ENCODE peak calls at places on chromosomes 7 and 10, in four cellular contexts. C is K562, Q is HepG2, B is IMR-90. W is an unnamed sample.

GRCh38 chr10:29798876-29799690 is 164.3 kb upstream of the SVIL start:
- DNase-seq in C (no peak), Q (no peak), B (no peak), W (no peak)

GRCh38 chr7:151727579-151728285 is 149.2 kb downstream of the PRKAG2 start:
- DNase-seq in C (peak; percentile 71), Q (no peak), B (peak; percentile 97), W (peak; percentile 91)

GRCh38 chr7:34849163-34849960 is 187.9 kb downstream of the DPY19L1 start:
- DNase-seq in C (no peak), Q (peak; percentile 6), B (no peak), W (peak; percentile 31)

GRCh38 chr7:90613088-90613498 is 17.0 kb downstream of the CDK14 start:
- DNase-seq in C (no peak), Q (no peak), B (peak; percentile 43), W (no peak)

GRCh38 chr7:47383064-47383463 is 198.8 kb downstream of the TNS3 start:
- DNase-seq in C (no peak), Q (no peak), B (peak; percentile 65), W (no peak)

GRCh38 chr10:101766753-101767599 is 8.9 kb downstream of the FGF8 start:
- DNase-seq in C (no peak), Q (no peak), B (no peak), W (no peak)

GRCh38 chr7:95470452-95470851 is 15.3 kb upstream of the ASB4 start:
- DNase-seq in C (no peak), Q (peak; percentile 82), B (peak; percentile 16), W (peak; percentile 83)

GRCh38 chr10:108913300-108913699 is 1010.0 kb downstream of the XPNPEP1 start:
- DNase-seq in C (no peak), Q (no peak), B (no peak), W (no peak)

GRCh38 chr7:66267249-66267648 is 62.1 kb downstream of the TPST1 start:
- DNase-seq in C (no peak), Q (no peak), B (peak; percentile 91), W (no peak)

GRCh38 chr10:76970795-76971519 is 666.7 kb downstream of the KCNMA1 start:
- DNase-seq in C (no peak), Q (no peak), B (no peak), W (no peak)

GRCh38 chr10:11483189-11484148 is 128.0 kb downstream of the USP6NL start:
- DNase-seq in C (no peak), Q (no peak), B (no peak), W (no peak)

DNA sequence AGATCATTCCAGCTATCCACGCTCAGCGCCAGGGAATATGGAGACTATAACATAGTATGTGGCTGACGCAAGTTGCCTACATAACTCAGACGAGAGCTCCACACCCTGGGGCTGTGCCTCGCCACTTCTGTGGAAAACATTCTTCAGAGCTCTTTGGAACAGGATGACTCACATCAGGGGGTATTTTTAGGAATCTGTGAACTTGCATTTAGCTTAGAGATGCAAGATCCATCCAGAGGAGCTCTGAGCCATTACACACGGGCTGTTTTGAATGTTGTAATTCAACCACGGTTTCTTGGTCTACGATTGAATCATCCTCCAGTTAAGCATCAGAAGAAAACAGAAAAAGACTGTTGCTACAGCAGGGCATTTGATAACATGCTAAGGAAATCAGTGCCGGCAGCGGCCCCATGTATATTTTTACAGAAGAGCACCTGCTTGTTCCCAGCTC is 481.4 kb upstream of the AKR1E2 start:
- DNase-seq in C (no peak), Q (no peak), B (peak; percentile 100), W (peak; percentile 92)
- TF ChIP-seq RAD21 in C (no peak), Q (no peak), B (peak; percentile 53), W (peak; percentile 30)

GRCh38 chr10:130398090-130398994 is 262.2 kb downstream of the GLRX3 start:
- DNase-seq in C (no peak), Q (no peak), B (no peak), W (no peak)
- TF ChIP-seq MAZ in C (no peak), Q (no peak), B (no peak), W (no peak)

DNA sequence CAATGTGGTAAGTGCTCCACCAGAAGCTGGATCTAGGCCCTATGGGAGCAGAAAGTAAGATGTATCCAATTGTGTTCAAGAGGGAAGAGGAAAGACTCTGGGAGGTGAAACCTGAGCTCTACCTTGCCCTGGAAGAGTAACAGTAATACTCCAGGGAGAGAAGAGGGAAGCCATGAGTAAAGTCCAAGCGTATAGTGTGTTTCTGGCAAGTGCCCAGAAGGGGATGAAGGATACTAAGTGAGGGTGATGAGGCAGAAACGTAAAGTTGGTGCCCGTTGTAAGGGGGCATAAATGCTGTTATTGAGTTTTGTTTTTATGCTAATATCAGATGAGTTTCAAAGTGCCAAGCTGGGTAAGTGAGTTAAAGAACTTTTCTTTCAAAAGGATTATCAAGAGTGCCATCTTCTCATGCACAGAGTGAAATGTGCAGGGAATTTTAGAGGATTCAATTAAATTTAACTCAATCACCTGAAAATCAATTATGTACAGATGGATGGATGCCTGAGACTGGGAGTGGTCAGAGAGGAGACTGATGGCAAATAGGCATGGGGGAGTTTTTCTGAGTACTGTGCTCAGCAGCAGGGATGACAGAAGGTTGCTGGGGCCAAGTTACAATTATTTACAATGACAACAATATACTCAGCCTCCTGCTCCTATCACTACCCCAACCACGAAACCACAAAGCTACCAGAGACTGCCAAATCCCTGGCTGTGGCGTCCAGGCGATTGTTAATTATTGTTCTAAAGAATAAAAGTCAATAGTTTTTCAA is 123.3 kb upstream of the LAMB4 start:
- DNase-seq in C (no peak), Q (no peak), B (no peak), W (no peak)
- TF ChIP-seq RAD21 in C (no peak), Q (no peak), B (no peak), W (no peak)

DNA sequence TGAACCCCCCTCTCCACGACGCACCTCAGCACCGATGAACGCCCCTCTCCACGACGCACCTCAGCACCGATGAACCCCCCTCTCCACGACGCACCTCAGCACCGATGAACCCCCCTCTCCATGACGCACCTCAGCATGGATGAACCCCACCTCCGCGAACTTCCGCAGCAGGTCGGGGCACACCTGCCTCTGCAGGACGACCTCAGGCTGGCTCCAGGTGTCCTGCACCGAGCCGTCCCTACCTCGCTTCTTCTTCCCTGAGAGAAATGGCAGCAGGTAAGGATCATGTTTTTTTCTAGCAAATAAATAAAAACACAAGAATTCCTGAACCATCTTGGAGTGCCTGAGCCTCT is 24.1 kb downstream of the CFAP46 start:
- DNase-seq in C (no peak), Q (no peak), B (no peak), W (no peak)
- TF ChIP-seq MAZ in C (no peak), Q (no peak), B (no peak), W (no peak)

GRCh38 chr10:130461631-130462030 is 325.4 kb downstream of the GLRX3 start:
- DNase-seq in C (no peak), Q (no peak), B (no peak), W (no peak)

GRCh38 chr10:130466271-130466997 is 330.2 kb downstream of the GLRX3 start:
- DNase-seq in C (no peak), Q (no peak), B (no peak), W (no peak)

GRCh38 chr10:130464426-130464825 is 328.2 kb downstream of the GLRX3 start:
- DNase-seq in C (no peak), Q (no peak), B (no peak), W (no peak)

GRCh38 chr10:130463104-130463875 is 327.1 kb downstream of the GLRX3 start:
- DNase-seq in C (no peak), Q (no peak), B (no peak), W (no peak)

DNA sequence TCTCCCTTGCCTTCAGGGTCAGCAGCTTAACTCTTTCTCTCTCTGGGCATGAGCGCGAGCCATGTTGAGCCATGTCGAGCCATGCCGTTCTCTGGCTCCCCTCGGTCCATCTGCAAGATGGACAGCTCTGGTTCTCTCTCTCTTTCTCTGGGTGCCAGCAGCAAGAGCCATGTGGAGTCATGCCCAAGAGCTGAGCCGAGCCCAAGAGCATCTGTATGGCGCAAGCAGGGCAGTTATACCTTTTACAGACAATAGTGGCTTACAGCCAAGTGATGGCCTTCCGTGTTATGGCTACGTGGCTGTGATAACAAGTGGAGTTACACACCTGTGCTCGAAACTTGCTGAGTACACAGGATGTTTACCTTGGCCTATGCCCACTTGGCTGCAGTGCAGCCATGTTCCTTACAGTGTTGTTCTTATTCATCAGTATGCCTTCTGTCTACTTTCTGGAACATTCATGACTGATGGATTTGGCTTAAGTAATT is 327.7 kb downstream of the GLRX3 start:
- DNase-seq in C (no peak), Q (no peak), B (no peak), W (no peak)
- TF ChIP-seq RAD21 in C (no peak), Q (no peak), B (no peak), W (no peak)

GRCh38 chr10:88461426-88461825 is 121.7 kb downstream of the RNLS start:
- DNase-seq in C (no peak), Q (no peak), B (no peak), W (no peak)

GRCh38 chr10:88458209-88458608 is 124.9 kb downstream of the RNLS start:
- DNase-seq in C (no peak), Q (no peak), B (no peak), W (no peak)

GRCh38 chr10:88457680-88458079 is 125.4 kb downstream of the RNLS start:
- DNase-seq in C (no peak), Q (no peak), B (no peak), W (no peak)

GRCh38 chr10:88459523-88459922 is 123.6 kb downstream of the RNLS start:
- DNase-seq in C (no peak), Q (no peak), B (no peak), W (no peak)

GRCh38 chr10:88460601-88461000 is 122.5 kb downstream of the RNLS start:
- DNase-seq in C (no peak), Q (no peak), B (peak; percentile 5), W (no peak)
- TF ChIP-seq MAZ in C (no peak), Q (no peak), B (no peak), W (no peak)

DNA sequence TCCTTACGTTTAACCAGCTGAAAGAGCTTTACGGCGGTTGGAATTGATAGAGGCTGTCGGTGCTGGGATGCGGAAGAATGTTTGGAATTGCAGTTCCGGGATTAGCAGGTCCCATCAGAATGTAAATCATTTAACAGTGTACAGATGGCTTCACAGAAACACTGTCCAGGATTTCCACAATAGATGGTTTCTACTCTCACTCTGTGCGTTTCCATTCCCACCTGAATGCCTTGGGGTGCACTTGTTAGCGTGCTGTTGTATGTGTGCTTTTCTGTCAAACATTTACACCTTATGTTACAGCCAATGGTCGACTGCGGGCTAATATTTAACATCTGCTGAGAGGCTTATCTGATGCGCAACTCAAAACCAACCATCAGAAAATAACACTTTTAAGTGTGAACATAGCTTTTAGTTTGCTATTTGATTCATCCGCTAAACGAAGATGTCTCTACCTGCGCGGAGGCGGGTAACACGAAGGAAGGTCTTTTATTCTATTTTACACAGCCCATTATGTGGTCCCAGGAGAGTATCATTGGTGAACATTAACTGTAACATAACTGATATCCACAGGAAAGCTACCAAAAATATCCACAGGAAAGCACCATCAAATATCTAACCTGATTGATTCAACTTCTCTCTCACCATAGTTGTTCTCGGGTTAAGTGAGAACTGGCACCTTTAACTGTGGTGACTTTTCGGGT is 179.0 kb downstream of the PRPF18 start:
- DNase-seq in C (no peak), Q (peak; percentile 80), B (no peak), W (peak; percentile 48)
- TF ChIP-seq RAD21 in C (no peak), Q (no peak), B (no peak), W (no peak)

DNA sequence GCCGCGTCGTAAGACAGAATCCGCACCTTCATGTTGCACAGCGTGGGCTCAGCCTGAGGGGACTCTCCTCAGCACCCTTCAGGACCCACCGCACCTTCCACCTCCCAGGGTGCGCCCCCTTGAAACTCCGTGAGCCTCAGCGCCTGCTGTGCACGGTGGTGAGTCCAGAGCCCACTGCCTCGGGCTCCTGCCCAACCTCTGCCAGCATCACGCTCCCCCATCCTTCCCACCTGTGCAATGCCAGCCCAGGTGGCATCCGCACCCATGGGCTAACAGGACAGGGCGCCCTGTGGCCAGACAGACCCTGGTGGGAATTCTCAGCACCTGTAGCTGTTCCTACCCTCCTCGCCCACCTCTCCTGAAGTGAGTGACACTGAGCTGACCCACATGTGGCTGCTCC is 96.4 kb downstream of the DYNC2I1 start:
- DNase-seq in C (no peak), Q (no peak), B (no peak), W (no peak)
- TF ChIP-seq MAZ in C (no peak), Q (no peak), B (no peak), W (no peak)

GRCh38 chr7:103851357-103851756 is 138.1 kb downstream of the RELN start:
- DNase-seq in C (no peak), Q (no peak), B (peak; percentile 53), W (no peak)
- TF ChIP-seq RAD21 in C (no peak), Q (no peak), B (no peak), W (no peak)

W was measured in A549.